ENCODE peak calls at places on chromosomes 3 and 15, in four cellular contexts. B is IMR-90, N is mesenchymal stem cell, T is neuronal stem cell. H is an unnamed sample.

GRCh38 chr3:156772588-156773206 is 53.5 kb upstream of the LEKR1 start:
- DNase-seq in N (peak), B (peak), T (no peak), H (no peak)

GRCh38 chr3:124315215-124316033 is 323.5 kb upstream of the ROPN1 start:
- DNase-seq in B (peak), N (peak), T (no peak), H (no peak)

GRCh38 chr3:69364354-69364753 is 21.5 kb downstream of the FRMD4B start:
- DNase-seq in N (peak), T (no peak), B (no peak), H (no peak)

GRCh38 chr15:74433592-74434259 is at the start of gene SEMA7A:
- DNase-seq in T (peak), B (peak), N (peak), H (peak)

GRCh38 chr3:181609156-181609767 is 102.5 kb upstream of the SOX2 start:
- DNase-seq in T (no peak), N (no peak), B (no peak), H (no peak)

GRCh38 chr3:142225885-142226215 is 465 bp upstream of the GK5 start:
- DNase-seq in N (no peak), B (no peak), T (no peak), H (no peak)

GRCh38 chr3:183764854-183765731 is 60.3 kb downstream of the MAP6D1 start:
- DNase-seq in N (peak), B (peak), T (no peak), H (no peak)

GRCh38 chr3:15427182-15427880 is at the start of the genes EAF1 and METTL6:
- DNase-seq in T (peak), N (peak), B (peak), H (peak)

GRCh38 chr15:75729304-75730069 is 16.8 kb upstream of the CSPG4 start:
- DNase-seq in T (no peak), B (no peak), N (no peak), H (no peak)

GRCh38 chr3:57787867-57788623 is 31.9 kb downstream of the SLMAP start:
- DNase-seq in N (no peak), T (no peak), B (peak), H (no peak)

GRCh38 chr15:68739390-68740075 is 81.2 kb downstream of the ANP32A start:
- DNase-seq in T (no peak), B (no peak), N (no peak), H (no peak)

GRCh38 chr15:69143756-69144436 is 16.5 kb upstream of the GLCE start:
- DNase-seq in T (no peak), B (no peak), N (no peak), H (no peak)

GRCh38 chr3:38003371-38003816 is 12.8 kb downstream of the VILL start:
- DNase-seq in T (peak), B (peak), N (peak), H (peak)

DNA sequence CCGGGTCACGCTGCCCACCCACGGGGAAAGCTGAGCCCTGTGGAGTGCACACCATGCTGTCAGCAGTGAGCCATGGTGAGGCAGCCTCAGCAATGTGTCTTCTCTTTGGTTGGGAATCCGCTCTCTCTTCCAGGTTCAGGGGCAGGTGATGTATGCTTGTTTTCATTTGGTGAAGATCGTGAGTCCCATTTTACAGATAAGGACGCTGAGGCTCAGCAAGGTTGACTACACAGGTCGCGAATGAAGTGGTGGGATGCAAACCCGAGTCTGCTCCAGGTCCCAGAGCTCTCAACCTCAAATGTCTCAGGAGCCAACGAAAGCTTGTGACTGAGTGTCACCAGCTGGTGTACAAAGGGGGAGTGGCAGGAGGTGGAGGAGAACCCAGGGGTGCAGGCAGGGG is 74.3 kb downstream of the RPN1 start:
- DNase-seq in T (no peak), N (no peak), B (no peak), H (no peak)
- H2AK5ac ChIP-seq in T (peak), N (no peak), B (no peak), H (no peak)

DNA sequence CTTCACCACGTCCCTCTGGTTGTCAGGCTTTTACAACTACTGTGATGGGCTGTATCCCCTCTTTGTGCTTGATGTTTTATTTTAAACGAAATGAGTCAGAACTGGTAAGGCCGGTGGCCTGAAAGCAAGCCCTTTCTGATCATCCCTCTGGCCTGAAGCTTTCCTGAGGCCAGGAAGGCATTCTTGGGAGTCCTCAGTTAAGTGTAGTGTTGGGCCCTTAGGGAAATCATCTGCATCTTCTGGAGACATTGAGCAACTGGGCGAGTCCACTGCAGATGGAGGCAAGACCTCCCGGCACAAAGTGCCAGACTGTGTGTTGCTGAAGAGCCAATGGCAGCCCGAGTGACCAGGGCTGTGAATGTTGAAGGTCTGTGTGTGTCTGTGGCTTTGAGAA is 33.0 kb upstream of the AMOTL2 start:
- DNase-seq in T (no peak), B (peak), N (peak), H (peak)
- H2AFZ ChIP-seq in T (peak), B (peak), N (peak), H (no peak)

DNA sequence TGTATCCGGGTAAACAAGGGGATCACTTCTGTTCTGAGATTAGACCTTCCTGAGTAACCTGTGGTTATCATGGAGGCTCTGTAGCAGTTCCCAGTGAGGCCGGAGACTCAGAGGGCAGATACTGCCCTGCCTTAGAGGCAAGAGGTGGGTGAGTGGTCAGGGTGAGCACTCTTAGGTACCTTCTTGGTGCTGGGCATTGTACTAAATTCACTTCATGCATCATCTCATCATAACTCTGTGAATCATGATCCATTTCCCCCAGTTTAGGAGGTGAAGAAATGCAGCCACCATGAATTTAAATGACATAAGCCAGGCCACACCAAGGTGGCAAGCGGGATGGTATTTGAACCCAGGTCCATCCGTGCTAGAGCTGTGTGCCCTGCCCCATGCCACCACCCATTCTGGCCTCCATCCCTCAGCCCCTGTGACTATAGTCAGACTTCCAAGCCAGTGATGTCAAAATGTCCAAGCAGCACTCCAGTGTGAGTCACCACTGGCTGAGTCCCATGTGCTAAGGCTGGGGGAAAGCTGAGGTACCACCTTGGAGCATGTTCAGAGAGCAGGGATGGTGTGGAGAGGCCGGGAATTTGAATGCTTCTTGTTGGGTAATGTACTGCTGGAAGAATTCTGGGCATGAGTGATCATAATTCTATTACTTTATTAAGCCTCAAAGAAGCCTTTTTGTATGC is 88.8 kb downstream of the EPHB1 start:
- DNase-seq in B (no peak), T (no peak), N (no peak), H (no peak)
- H2AK5ac ChIP-seq in B (no peak), T (no peak), N (no peak), H (no peak)

GRCh38 chr3:167318996-167319615 is 61.0 kb downstream of the ZBBX start:
- DNase-seq in N (no peak), T (no peak), B (no peak), H (no peak)
- H2AFZ ChIP-seq in N (no peak), T (no peak), B (no peak), H (no peak)

GRCh38 chr3:13198480-13198879 is 125.3 kb upstream of the IQSEC1 start:
- DNase-seq in T (no peak), B (no peak), N (no peak), H (no peak)
- H2AK5ac ChIP-seq in T (no peak), B (no peak), N (no peak), H (no peak)

GRCh38 chr15:22231603-22232002 is 151.3 kb downstream of the OR4M2 start:
- DNase-seq in N (no peak), T (no peak), B (no peak), H (no peak)
- H2AFZ ChIP-seq in N (no peak), T (no peak), B (no peak), H (no peak)

GRCh38 chr3:194316918-194317317 is 34.2 kb downstream of the CPN2 start:
- DNase-seq in N (no peak), T (no peak), B (no peak), H (no peak)

GRCh38 chr3:194315965-194316361 is 35.2 kb downstream of the CPN2 start:
- DNase-seq in N (no peak), B (no peak), T (no peak), H (no peak)

GRCh38 chr3:194313642-194314430 is 37.3 kb downstream of the CPN2 start:
- DNase-seq in T (no peak), N (peak), B (no peak), H (no peak)

GRCh38 chr3:194314669-194315068 is 36.5 kb downstream of the CPN2 start:
- DNase-seq in T (no peak), N (no peak), B (no peak), H (no peak)

DNA sequence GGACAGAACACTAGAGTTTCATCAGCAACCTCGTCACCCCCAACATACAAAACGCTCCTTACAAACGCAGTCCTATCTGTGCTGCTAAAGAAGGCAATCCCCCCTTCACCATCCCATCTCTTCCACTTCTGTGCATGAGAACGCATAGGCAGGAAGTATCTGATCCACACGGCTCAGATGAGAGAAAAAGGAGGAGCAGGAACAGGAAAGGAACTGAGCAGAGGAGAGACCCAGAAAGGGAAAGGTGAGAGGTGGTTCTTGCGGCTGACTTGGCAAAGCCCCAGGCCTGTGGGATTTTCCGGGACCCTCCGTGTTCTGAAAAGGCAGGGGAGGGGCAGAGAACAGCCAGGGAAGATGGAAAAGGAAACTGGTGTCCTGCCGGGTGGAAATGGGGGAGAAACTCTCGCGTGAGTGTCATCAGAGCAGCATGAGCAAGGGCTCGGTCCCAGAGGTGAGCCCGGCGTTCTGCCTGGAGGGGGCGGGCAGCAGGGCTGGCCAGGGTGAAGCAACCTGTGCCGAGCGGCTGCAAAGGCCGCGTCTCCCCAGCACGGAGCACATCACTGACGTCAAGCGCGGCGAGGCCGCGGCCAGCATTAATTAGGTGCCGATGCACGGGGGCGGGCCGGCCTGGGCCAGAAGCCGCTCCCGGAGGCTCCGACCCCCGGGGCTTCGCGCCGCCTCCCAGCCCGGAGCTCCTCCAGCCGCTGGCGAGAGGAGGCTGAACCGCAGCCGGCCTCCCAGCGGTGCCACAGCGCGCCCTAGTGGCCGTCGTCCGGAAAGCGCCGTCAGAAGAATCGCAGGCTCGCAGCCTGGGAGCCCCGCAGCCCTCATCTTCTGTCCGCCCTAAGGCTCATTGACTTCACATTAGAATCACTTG is 35.8 kb downstream of the CPN2 start:
- DNase-seq in N (peak), T (peak), B (peak), H (peak)
- H2AK5ac ChIP-seq in N (peak), T (no peak), B (no peak), H (no peak)

GRCh38 chr3:148992027-148992634 is 791 bp downstream of the GYG1 start:
- DNase-seq in B (no peak), T (peak), N (peak), H (peak)

GRCh38 chr3:148992635-148993230 is 1.4 kb downstream of the GYG1 start:
- DNase-seq in N (no peak), B (no peak), T (no peak), H (no peak)

GRCh38 chr3:148990211-148990610 is 1.1 kb upstream of the GYG1 start:
- DNase-seq in T (no peak), N (no peak), B (no peak), H (no peak)

DNA sequence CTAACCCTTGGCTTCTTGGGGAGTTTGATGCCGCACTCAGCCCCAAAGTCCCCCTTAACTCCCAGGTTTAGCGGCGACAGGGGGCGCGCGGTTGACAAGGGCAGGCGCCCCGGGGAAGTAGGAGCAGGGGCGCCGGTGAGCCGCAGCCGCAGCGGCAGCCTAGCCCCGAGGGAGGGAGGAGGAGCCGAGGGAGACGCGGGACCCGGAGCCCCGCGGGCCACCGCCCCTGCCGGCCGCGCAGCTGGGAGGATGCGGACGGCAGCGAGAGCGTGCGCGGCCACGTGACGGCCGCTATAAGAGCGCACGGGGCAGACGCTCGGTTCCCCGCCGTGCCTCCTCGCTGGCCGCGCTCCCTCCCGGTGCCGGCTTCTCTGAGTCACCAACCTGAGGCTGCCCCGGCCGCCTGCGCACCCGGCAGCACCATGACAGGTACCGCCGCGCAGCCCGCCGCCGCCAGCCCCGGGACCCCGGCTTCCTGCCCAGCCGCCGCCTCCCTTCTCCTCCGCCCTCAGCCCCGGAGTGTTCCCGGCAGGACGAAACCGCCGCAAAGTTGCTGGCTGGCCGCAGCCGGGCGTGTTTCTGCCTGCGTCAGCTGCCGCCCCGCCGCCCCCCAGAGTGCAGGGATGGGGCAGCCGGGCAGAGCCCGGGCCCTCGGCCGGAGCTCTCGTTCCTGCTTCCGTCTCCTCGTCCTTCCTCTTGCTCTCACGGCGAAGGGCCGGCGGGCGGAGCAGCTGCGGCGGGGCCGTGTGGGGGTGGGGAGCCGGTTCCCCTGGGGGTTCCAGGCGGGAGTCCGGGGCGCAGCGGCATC is at the start of gene GYG1:
- DNase-seq in T (peak), N (peak), B (peak), H (peak)
- H2AFZ ChIP-seq in T (peak), N (peak), B (peak), H (peak)

DNA sequence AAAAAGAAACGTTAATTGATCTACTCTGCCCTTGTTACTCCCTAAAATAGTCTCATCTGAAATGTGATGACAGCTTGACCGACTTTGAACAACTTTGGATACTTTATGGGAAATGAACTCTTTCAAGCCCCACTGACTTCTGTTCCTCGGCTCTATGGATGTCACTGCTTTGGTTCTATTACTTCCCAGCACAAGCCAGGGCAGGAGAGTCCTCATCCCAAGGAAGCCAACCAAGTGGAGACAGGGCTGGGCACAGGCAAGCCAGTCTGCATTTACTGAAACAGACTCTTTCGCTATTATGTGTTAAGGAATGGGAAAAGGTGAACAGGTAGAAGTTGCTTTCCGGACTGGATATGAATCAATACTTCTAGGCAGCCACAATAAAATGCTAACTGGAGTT is 444.0 kb downstream of the FOXP1 start:
- DNase-seq in B (no peak), T (no peak), N (no peak), H (no peak)
- H2AK5ac ChIP-seq in B (no peak), T (no peak), N (no peak), H (no peak)

H was measured in H9.